ENCODE peak calls at places on chromosome 9, in ten cellular contexts. X is uterus; R is A549; V is lower lobe of right lung; W is ascending aorta; M is osteoblast; T is mammary epithelial cell; F is right atrium auricular region; B is naive thymus-derived CD4-positive, alpha-beta T cell; S is neuronal stem cell. N is an unnamed sample. For H3K4me1, the result is how much of the 10 kb centered on the place peaks cover.

GRCh38 chr9:93164085-93164484 is 19.9 kb upstream of the WNK2 start:
- DNase-seq in X (no peak), R (no peak), V (no peak), W (no peak), M (peak), T (no peak), F (no peak), B (no peak), S (no peak), N (no peak)

GRCh38 chr9:64066736-64067368 is 1218.2 kb downstream of the FOXD4L5 start:
- DNase-seq in X (no peak), R (no peak), V (peak), W (no peak), M (no peak), T (no peak), F (no peak), B (no peak), S (no peak), N (no peak)

GRCh38 chr9:77707696-77708095 is 59.6 kb upstream of the GNA14 start:
- DNase-seq in X (peak), R (peak), V (peak), W (no peak), M (peak), T (peak), F (peak), B (no peak), S (no peak), N (peak)

GRCh38 chr9:35771524-35771923 is 17.4 kb upstream of the MSMP start:
- DNase-seq in X (no peak), R (peak), V (no peak), W (no peak), M (no peak), T (peak), F (no peak), B (no peak), S (no peak), N (no peak)

GRCh38 chr9:122777935-122778671 is 10.6 kb upstream of the OR5C1 start:
- DNase-seq in X (no peak), R (peak), V (no peak), W (no peak), M (peak), T (peak), F (no peak), B (no peak), S (no peak), N (no peak)

GRCh38 chr9:71446499-71447411 is 321.6 kb downstream of the CEMIP2 start:
- DNase-seq in X (no peak), R (peak), V (peak), W (no peak), M (peak), T (peak), F (no peak), B (no peak), S (peak), N (no peak)

GRCh38 chr9:132458432-132458831 is 48.4 kb downstream of the CFAP77 start:
- DNase-seq in X (no peak), R (no peak), V (no peak), W (no peak), M (no peak), T (no peak), F (no peak), B (no peak), S (no peak), N (no peak)

GRCh38 chr9:120924698-120925534 is 1.7 kb downstream of the TRAF1 start:
- DNase-seq in X (no peak), R (no peak), V (no peak), W (no peak), M (no peak), T (no peak), F (no peak), B (no peak), S (no peak), N (no peak)

GRCh38 chr9:85416720-85417119 is 325.0 kb downstream of the AGTPBP1 start:
- DNase-seq in X (no peak), R (no peak), V (no peak), W (no peak), M (no peak), T (no peak), F (no peak), B (no peak), S (no peak), N (no peak)

GRCh38 chr9:111959468-111959941 is 62.9 kb downstream of the UGCG start:
- DNase-seq in X (no peak), R (peak), V (peak), W (no peak), M (peak), T (peak), F (peak), B (no peak), S (no peak), N (no peak)

GRCh38 chr9:126223798-126224531 is 102.7 kb upstream of the MVB12B start:
- DNase-seq in X (no peak), R (no peak), V (no peak), W (no peak), M (no peak), T (no peak), F (no peak), B (no peak), S (no peak), N (no peak)

GRCh38 chr9:22217254-22217653 is 208.1 kb upstream of the CDKN2B start:
- DNase-seq in X (no peak), R (no peak), V (no peak), W (no peak), M (no peak), T (no peak), F (no peak), B (no peak), S (no peak), N (no peak)

GRCh38 chr9:120477534-120478001 is 102.4 kb downstream of the CDK5RAP2 start:
- DNase-seq in X (peak), R (peak), V (peak), W (no peak), M (peak), T (peak), F (peak), B (no peak), S (peak), N (peak)

GRCh38 chr9:27118916-27119315 is 9.9 kb downstream of the TEK start:
- DNase-seq in X (no peak), R (peak), V (no peak), W (no peak), M (peak), T (peak), F (no peak), B (no peak), S (no peak), N (no peak)

GRCh38 chr9:108039491-108039890 is 549.9 kb upstream of the KLF4 start:
- DNase-seq in X (no peak), R (no peak), V (no peak), W (no peak), M (peak), T (peak), F (no peak), B (no peak), S (no peak), N (no peak)

GRCh38 chr9:98229090-98229395 is 26.4 kb downstream of the TBC1D2 start:
- DNase-seq in X (no peak), R (no peak), V (no peak), W (no peak), M (no peak), T (no peak), F (no peak), B (no peak), S (no peak), N (no peak)

GRCh38 chr9:134929560-134930158 is 11.9 kb upstream of the FCN1 start:
- DNase-seq in X (no peak), R (no peak), V (no peak), W (no peak), M (peak), T (no peak), F (no peak), B (no peak), S (no peak), N (peak)

GRCh38 chr9:107737987-107738743 is 248.6 kb upstream of the KLF4 start:
- DNase-seq in X (peak), R (no peak), V (no peak), W (no peak), M (peak), T (peak), F (peak), B (no peak), S (no peak), N (peak)

GRCh38 chr9:70081120-70081495 is 37.5 kb downstream of the MAMDC2 start:
- DNase-seq in X (no peak), R (no peak), V (no peak), W (no peak), M (peak), T (peak), F (no peak), B (no peak), S (no peak), N (peak)

GRCh38 chr9:84466580-84467285 is 126.2 kb upstream of the SLC28A3 start:
- DNase-seq in X (no peak), R (no peak), V (no peak), W (no peak), M (no peak), T (no peak), F (no peak), B (no peak), S (no peak), N (no peak)

GRCh38 chr9:117205806-117206205 is 209.1 kb downstream of the ASTN2 start:
- DNase-seq in X (no peak), R (no peak), V (no peak), W (no peak), M (no peak), T (no peak), F (no peak), B (no peak), S (no peak), N (no peak)

GRCh38 chr9:121914017-121914595 is 179.0 kb downstream of the TTLL11 start:
- DNase-seq in X (no peak), R (no peak), V (no peak), W (no peak), M (no peak), T (no peak), F (no peak), B (no peak), S (no peak), N (no peak)

GRCh38 chr9:107286057-107286456 is 3.0 kb downstream of the RAD23B start:
- DNase-seq in X (no peak), R (peak), V (no peak), W (no peak), M (no peak), T (peak), F (no peak), B (no peak), S (no peak), N (no peak)

GRCh38 chr9:105173306-105173705 is 71.1 kb upstream of the SLC44A1 start:
- DNase-seq in X (no peak), R (no peak), V (no peak), W (no peak), M (no peak), T (no peak), F (no peak), B (no peak), S (no peak), N (no peak)

GRCh38 chr9:114452219-114453169 is 52.8 kb downstream of the WHRN start:
- DNase-seq in X (no peak), R (no peak), V (no peak), W (no peak), M (peak), T (no peak), F (no peak), B (peak), S (no peak), N (no peak)

GRCh38 chr9:7799934-7800285 is 332 bp upstream of the DMAC1 start:
- DNase-seq in X (no peak), R (no peak), V (no peak), W (no peak), M (no peak), T (no peak), F (no peak), B (no peak), S (no peak), N (no peak)

GRCh38 chr9:21696411-21696865 is 106.0 kb upstream of the MTAP start:
- DNase-seq in X (no peak), R (peak), V (peak), W (no peak), M (peak), T (no peak), F (no peak), B (no peak), S (no peak), N (no peak)

GRCh38 chr9:97698865-97699264 is 1.7 kb upstream of the XPA start:
- DNase-seq in X (no peak), R (no peak), V (no peak), W (no peak), M (no peak), T (no peak), F (no peak), B (no peak), S (no peak), N (no peak)

GRCh38 chr9:95511232-95511951 is 5.4 kb downstream of the PTCH1 start:
- DNase-seq in X (no peak), R (peak), V (peak), W (no peak), M (peak), T (peak), F (no peak), B (peak), S (no peak), N (peak)

GRCh38 chr9:113427629-113428028 is 17.1 kb downstream of the C9orf43 start:
- DNase-seq in X (no peak), R (no peak), V (no peak), W (no peak), M (no peak), T (peak), F (no peak), B (no peak), S (no peak), N (no peak)

GRCh38 chr9:98249774-98250173 is 5.7 kb downstream of the TBC1D2 start:
- DNase-seq in X (no peak), R (no peak), V (no peak), W (no peak), M (peak), T (no peak), F (no peak), B (no peak), S (no peak), N (no peak)

GRCh38 chr9:21542780-21543179 is 60.7 kb upstream of the IFNE start:
- DNase-seq in X (no peak), R (no peak), V (no peak), W (no peak), M (no peak), T (no peak), F (no peak), B (no peak), S (no peak), N (no peak)

GRCh38 chr9:71795097-71795807 is 26.9 kb upstream of the CEMIP2 start:
- DNase-seq in X (no peak), R (no peak), V (no peak), W (no peak), M (no peak), T (no peak), F (no peak), B (peak), S (no peak), N (no peak)

GRCh38 chr9:136341769-136342168 is 14.4 kb downstream of the GPSM1 start:
- DNase-seq in X (no peak), R (no peak), V (no peak), W (no peak), M (no peak), T (no peak), F (no peak), B (no peak), S (no peak), N (no peak)

GRCh38 chr9:136342191-136343120 is 15.1 kb downstream of the GPSM1 start:
- DNase-seq in X (peak), R (peak), V (peak), W (no peak), M (peak), T (peak), F (peak), B (peak), S (peak), N (peak)

GRCh38 chr9:136343884-136344269 is 16.5 kb downstream of the GPSM1 start:
- DNase-seq in X (no peak), R (no peak), V (no peak), W (no peak), M (no peak), T (no peak), F (no peak), B (no peak), S (no peak), N (no peak)

GRCh38 chr9:136344544-136345280 is 17.4 kb downstream of the GPSM1 start:
- DNase-seq in X (no peak), R (no peak), V (no peak), W (no peak), M (no peak), T (no peak), F (no peak), B (no peak), S (no peak), N (no peak)

DNA sequence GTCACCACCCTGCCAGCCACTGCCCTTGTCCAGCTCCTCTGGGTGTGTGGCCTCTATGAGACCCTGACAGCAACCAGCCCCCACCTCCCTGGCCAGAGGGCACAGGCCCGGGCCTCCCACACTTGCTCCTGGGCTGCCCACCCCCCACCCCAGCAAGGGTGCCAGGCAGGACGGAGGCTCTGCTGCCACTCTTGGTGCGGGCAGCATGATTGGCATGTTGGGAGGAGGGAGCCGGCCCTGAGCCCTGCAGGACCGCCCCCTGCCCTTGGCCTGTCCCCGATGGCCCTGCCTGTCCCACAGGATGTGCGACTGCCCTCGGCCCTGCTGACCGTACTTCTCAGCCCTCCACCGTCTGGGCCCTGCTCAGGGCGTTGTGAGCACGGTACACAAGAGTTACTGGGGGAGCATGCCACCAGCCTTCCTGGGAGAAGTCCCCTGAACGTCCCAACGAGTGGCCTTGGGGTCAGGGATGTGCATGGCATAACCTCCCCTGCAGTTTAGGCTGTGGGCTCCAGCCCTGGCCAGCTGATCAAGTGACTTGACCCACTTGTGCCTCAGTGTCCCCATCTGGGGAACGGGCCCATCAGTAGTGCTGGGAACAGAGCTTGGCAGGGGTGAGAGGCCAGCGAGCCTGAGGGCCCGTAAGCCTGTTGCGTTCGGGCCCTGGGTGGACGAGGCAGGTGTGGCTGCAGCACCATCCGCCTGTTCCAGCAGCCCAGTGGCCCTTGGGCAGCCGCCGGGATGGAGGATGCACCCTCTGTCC is 16.0 kb downstream of the GPSM1 start:
- DNase-seq in X (no peak), R (no peak), V (no peak), W (no peak), M (no peak), T (no peak), F (no peak), B (no peak), S (no peak), N (no peak)
- H3K4me1 ChIP-seq in X (under half), R (under half), V (half or more), W (under half), M (under half), T (half or more), F (half or more), B (under half), S (under half), N (under half)

DNA sequence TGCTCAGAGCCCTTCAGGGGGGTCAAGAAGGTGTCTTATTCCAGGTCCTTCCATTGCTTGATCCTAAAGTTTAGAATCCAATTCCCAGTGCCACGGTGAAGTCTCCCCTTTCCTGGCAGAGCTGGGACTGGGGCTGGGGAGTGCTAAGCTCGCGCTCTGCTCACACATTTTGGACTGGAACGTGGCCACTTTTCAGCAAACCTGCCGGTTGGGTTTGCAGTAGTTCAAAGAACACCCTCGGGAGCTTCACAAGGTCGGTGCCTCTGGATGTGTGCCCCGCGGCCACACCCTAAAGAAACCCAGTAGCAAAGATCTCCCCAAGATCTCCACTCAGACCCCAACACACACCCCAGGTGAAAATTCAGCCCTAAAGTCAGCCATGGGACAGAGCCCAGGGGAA is at the start of gene C9orf152:
- DNase-seq in X (no peak), R (no peak), V (peak), W (no peak), M (peak), T (no peak), F (no peak), B (no peak), S (no peak), N (no peak)
- H3K27ac ChIP-seq in X (no peak), R (peak), V (peak), W (no peak), M (no peak), T (no peak), F (no peak), B (no peak), S (no peak), N (no peak)

GRCh38 chr9:81608289-81608657 is 81.1 kb downstream of the TLE1 start:
- DNase-seq in X (no peak), R (no peak), V (no peak), W (no peak), M (no peak), T (no peak), F (no peak), B (no peak), S (no peak), N (no peak)
- H3K4me1 ChIP-seq in X (under half), R (half or more), V (under half), W (under half), M (under half), T (under half), F (under half), B (under half), S (under half), N (under half)

GRCh38 chr9:137028281-137029057 is 432 bp upstream of the ABCA2 start:
- DNase-seq in X (peak), R (peak), V (peak), W (no peak), M (peak), T (peak), F (no peak), B (peak), S (peak), N (peak)
- H3K27ac ChIP-seq in X (no peak), R (peak), V (peak), W (peak), M (no peak), T (no peak), F (peak), B (peak), S (no peak), N (peak)

GRCh38 chr9:6414291-6414690 is 1.3 kb downstream of the UHRF2 start:
- DNase-seq in X (no peak), R (no peak), V (no peak), W (no peak), M (peak), T (peak), F (no peak), B (no peak), S (no peak), N (no peak)
- H3K4me1 ChIP-seq in X (under half), R (under half), V (under half), W (under half), M (under half), T (under half), F (under half), B (under half), S (under half), N (under half)